ENCODE peak calls at places on chromosomes 13 and 19, in six cellular contexts. V is AG09309, O is progenitor cell of endocrine pancreas, Y is upper lobe of left lung, A is glutamatergic neuron, T is HFFc6. I is an unnamed sample.

GRCh38 chr19:2333027-2333806 is 4.7 kb downstream of the SPPL2B start:
- DNase-seq in V (no peak), T (no peak), Y (no peak), O (no peak), A (peak), I (no peak)

GRCh38 chr19:10270180-10270615 is 722 bp upstream of the ICAM1 start:
- DNase-seq in T (no peak), V (no peak), O (no peak), Y (peak), A (no peak), I (no peak)

GRCh38 chr19:51607920-51608562 is 22.2 kb downstream of the SIGLEC5 start:
- DNase-seq in O (peak), Y (peak), V (peak), T (peak), A (peak), I (no peak)

GRCh38 chr19:48480476-48481190 is 11.5 kb downstream of the CYTH2 start:
- DNase-seq in T (peak), V (no peak), A (peak), Y (no peak), O (no peak), I (no peak)

GRCh38 chr19:6744381-6745288 is 5.2 kb downstream of the TRIP10 start:
- DNase-seq in A (peak), O (no peak), Y (peak), T (peak), V (no peak), I (no peak)

GRCh38 chr13:66835040-66835628 is 395.0 kb downstream of the PCDH9 start:
- DNase-seq in O (no peak), T (no peak), Y (peak), A (peak), V (no peak), I (peak)

GRCh38 chr19:58123354-58123753 is 25.3 kb upstream of the ZSCAN18 start:
- DNase-seq in V (no peak), T (no peak), O (no peak), Y (no peak), A (no peak), I (no peak)

GRCh38 chr13:108924154-108924940 is 294.9 kb downstream of the MYO16 start:
- DNase-seq in T (peak), Y (no peak), O (no peak), A (no peak), V (no peak), I (peak)

GRCh38 chr13:103517066-103517767 is 451.0 kb upstream of the SLC10A2 start:
- DNase-seq in Y (no peak), O (no peak), V (no peak), T (no peak), A (no peak), I (no peak)

GRCh38 chr13:37340911-37341670 is 235.6 kb upstream of the CSNK1A1L start:
- DNase-seq in V (no peak), Y (no peak), A (no peak), O (no peak), T (no peak), I (no peak)

GRCh38 chr13:33372251-33372919 is 86.8 kb upstream of the STARD13 start:
- DNase-seq in Y (no peak), A (no peak), T (no peak), O (no peak), V (no peak), I (no peak)

GRCh38 chr19:50162988-50163387 is at the start of gene IZUMO2:
- DNase-seq in A (peak), O (no peak), T (no peak), Y (no peak), V (no peak), I (no peak)

GRCh38 chr13:107144432-107144831 is 576.5 kb upstream of the ARGLU1 start:
- DNase-seq in O (no peak), T (no peak), V (no peak), A (no peak), Y (no peak), I (no peak)
- TF ChIP-seq CTCF in O (peak), T (peak), V (no peak), A (no peak), Y (no peak), I (peak)

GRCh38 chr13:21429217-21429616 is 29.9 kb downstream of the ZDHHC20 start:
- DNase-seq in V (no peak), A (no peak), Y (no peak), T (no peak), O (no peak), I (no peak)

GRCh38 chr13:21426238-21426637 is 32.9 kb downstream of the ZDHHC20 start:
- DNase-seq in V (no peak), Y (no peak), T (no peak), O (no peak), A (no peak), I (no peak)

DNA sequence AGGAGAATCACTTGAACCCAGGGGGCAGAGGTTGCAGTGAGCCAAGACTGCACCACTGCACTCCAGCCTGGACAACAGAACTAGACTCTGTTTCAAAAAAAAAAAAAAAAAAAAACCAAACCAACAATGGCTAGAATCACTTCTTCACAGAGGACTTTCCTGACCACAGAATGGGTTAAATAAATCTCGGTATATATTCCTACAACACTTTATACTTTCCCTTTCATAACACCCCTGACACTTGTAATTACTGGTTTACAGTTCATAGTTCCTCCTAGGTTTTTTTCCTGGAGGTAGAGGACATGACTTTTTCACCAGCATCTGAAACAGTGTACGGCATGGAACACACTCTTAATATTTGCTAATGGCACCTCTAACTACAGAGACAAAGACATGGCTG is 31.4 kb downstream of the ZDHHC20 start:
- DNase-seq in Y (no peak), A (no peak), V (no peak), T (no peak), O (no peak), I (no peak)
- TF ChIP-seq CTCF in Y (no peak), A (no peak), V (no peak), T (no peak), O (no peak), I (no peak)

GRCh38 chr19:8835877-8836276 is 3.7 kb downstream of the MBD3L1 start:
- DNase-seq in A (no peak), Y (no peak), V (no peak), O (no peak), T (no peak), I (no peak)

GRCh38 chr19:8831832-8832131 is 322 bp downstream of the ZNF558 start:
- DNase-seq in O (no peak), Y (no peak), T (no peak), V (no peak), A (peak), I (no peak)

GRCh38 chr19:8835446-8835845 is 3.3 kb downstream of the MBD3L1 start:
- DNase-seq in V (no peak), T (no peak), A (no peak), O (no peak), Y (no peak), I (no peak)

GRCh38 chr19:8831373-8831772 is 731 bp downstream of the ZNF558 start:
- DNase-seq in O (no peak), A (no peak), T (no peak), V (no peak), Y (no peak), I (no peak)

DNA sequence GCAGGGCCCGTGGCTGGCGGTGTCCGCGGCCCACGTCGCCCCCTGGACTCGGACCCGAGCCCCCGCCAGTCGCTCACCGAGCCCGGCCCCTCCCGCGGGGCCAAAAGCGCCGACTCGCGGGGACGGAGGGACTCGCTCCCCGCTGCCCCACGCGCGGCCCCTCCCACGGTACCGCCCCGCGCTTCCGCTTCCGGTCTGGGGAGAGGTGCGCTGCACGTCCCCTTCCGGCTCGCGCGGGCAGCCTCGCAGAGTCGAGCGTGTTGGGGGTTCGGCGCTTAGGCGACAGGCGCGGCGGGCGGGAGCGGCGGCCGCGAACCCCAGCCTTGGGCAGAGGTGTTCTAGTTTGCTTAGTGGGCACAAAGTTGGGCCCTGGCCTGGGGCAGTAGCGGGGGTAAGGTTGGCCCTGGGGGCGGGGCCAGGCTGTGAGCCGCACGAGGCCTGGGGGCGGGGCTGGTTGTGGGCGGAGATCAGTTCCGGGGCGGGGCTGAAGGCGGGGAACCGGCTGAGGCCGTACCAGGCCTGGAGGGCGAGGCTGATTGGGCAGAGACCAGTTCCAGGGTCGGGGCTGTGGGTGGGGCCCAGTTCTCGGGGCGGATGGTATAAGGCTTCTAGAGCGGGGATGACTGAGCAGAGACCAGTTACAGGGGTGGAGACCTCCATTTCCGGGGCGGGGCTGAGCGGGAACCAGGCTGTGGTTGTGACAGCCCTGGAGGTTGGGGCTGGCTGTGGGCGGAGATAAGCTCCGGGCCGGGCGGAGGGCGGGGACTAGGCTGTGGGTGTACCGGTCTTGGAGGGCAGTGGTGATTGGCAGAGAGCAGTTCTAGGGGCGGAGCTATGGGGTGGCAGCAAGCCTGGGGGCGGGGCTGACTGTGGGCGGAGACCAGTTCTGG is at the start of the genes MBD3L1 and ZNF558:
- DNase-seq in A (peak), O (peak), V (peak), Y (peak), T (peak), I (peak)
- TF ChIP-seq CTCF in A (no peak), O (no peak), V (no peak), Y (peak), T (peak), I (no peak)

GRCh38 chr13:110907301-110907700 is 7.6 kb downstream of the ANKRD10 start:
- DNase-seq in O (no peak), V (no peak), T (no peak), A (no peak), Y (no peak), I (no peak)
- TF ChIP-seq CTCF in O (no peak), V (no peak), T (no peak), A (no peak), Y (no peak), I (no peak)

GRCh38 chr19:12994701-12995595 is at the start of gene NFIX:
- DNase-seq in Y (peak), A (no peak), V (no peak), O (peak), T (peak), I (no peak)
- TF ChIP-seq CTCF in Y (peak), A (no peak), V (no peak), O (no peak), T (no peak), I (no peak)

DNA sequence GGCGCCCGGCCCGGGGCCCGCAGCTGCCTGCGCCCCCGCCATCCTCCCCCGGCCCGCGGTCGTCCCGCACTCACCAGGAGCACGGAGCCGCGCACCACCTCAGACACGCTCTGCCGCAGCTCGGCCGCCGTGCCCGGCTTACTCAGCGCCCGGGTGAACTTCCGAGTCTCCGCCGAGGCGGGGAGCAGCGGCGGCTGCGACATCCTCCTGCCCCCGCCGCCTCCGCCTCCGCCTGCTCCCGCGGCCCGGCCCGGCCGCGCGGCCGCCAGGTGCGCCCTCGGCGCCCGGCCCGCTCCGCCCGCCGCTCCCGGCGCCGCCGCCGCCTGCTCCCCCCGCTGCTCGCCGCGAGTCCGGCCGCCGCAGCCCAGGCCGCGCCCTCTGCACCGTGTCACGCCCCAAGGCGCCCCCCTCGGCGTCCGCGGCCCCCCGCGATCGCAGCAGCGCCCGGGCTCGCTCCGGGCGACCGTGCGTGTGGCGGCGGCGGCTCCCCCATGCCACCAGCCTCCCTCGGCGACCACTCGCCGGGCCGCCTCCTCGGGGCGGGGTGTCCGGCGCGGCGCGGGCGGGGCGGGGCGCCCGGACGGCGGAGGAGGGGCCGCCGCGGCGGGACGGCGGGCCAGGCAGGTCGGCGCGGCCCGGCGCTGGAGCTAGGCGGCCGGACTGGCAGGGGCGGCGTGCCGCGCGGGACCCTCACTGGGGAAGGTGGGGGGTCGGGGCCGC is 108.4 kb upstream of the DOCK9 start:
- DNase-seq in O (peak), T (peak), A (peak), V (no peak), Y (peak), I (no peak)
- TF ChIP-seq CTCF in O (peak), T (no peak), A (no peak), V (no peak), Y (peak), I (no peak)

GRCh38 chr19:32626969-32627368 is 46.0 kb downstream of the PDCD5 start:
- DNase-seq in Y (no peak), A (no peak), T (no peak), O (no peak), V (no peak), I (no peak)

GRCh38 chr19:32624410-32624809 is 43.4 kb downstream of the PDCD5 start:
- DNase-seq in Y (no peak), O (no peak), V (no peak), A (no peak), T (no peak), I (no peak)

GRCh38 chr19:32627714-32628253 is 46.8 kb downstream of the PDCD5 start:
- DNase-seq in A (no peak), T (no peak), Y (no peak), O (no peak), V (no peak), I (no peak)

GRCh38 chr19:32631381-32631780 is 43.6 kb downstream of the ANKRD27 start:
- DNase-seq in T (no peak), V (no peak), Y (no peak), O (no peak), A (no peak), I (no peak)

DNA sequence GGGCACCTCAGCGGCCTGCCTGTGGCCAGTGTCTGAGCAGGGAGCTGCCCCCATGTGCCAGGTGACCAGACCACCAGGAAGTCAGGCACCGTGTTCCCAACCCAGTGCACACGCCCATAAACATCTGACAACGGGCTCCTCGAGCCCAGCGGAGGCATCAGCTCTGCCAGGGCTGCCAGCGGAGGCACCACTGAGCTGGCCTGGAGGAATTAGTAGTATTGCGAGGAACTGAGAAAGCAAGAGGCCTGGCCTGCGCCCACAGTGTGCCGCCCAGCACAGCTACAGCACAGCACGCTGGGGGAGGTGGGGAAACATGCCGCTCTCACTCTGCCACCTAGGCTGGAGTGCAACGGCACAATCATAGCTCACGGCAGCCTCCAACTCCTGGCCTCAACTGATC is 44.6 kb downstream of the ANKRD27 start:
- DNase-seq in T (no peak), A (no peak), Y (no peak), V (no peak), O (no peak), I (no peak)
- TF ChIP-seq CTCF in T (peak), A (no peak), Y (no peak), V (no peak), O (no peak), I (no peak)

GRCh38 chr13:79547821-79548220 is 66.9 kb downstream of the NDFIP2 start:
- DNase-seq in O (no peak), T (no peak), A (no peak), Y (no peak), V (no peak), I (no peak)

GRCh38 chr13:79549355-79550106 is 68.6 kb downstream of the NDFIP2 start:
- DNase-seq in Y (no peak), A (no peak), V (no peak), T (no peak), O (no peak), I (no peak)

GRCh38 chr13:79547211-79547610 is 66.3 kb downstream of the NDFIP2 start:
- DNase-seq in Y (no peak), A (no peak), V (no peak), T (no peak), O (no peak), I (no peak)

GRCh38 chr13:79543883-79544282 is 62.9 kb downstream of the NDFIP2 start:
- DNase-seq in T (no peak), Y (no peak), V (no peak), O (no peak), A (no peak), I (no peak)

DNA sequence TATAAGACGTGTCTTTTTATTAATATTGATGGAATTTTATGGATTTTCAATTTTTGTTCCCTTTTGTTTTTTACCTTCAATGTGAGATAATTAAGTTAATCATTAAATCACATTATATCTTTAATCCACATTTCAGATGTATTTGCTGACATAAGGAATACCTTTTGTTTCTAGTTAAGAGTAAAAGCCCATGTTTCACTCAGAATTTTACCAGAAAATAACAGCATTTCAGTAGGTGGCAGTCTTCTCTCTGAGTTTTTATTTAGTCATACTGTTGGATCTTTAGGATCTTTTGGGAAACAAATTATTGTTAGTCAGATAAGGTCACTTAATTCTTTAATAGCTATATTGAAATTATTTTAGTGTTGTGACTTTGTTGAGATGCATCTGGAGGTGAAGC is 67.9 kb downstream of the NDFIP2 start:
- DNase-seq in T (peak), V (no peak), Y (no peak), A (no peak), O (no peak), I (no peak)
- TF ChIP-seq CTCF in T (peak), V (peak), Y (no peak), A (no peak), O (peak), I (peak)

GRCh38 chr13:51923983-51924539 is 62.3 kb downstream of the CCDC70 start:
- DNase-seq in Y (no peak), A (no peak), V (no peak), T (no peak), O (no peak), I (no peak)
- TF ChIP-seq CTCF in Y (no peak), A (peak), V (peak), T (peak), O (peak), I (peak)

GRCh38 chr19:38647966-38648788 is 728 bp downstream of the ACTN4 start:
- DNase-seq in A (no peak), T (no peak), V (no peak), Y (no peak), O (no peak), I (no peak)

GRCh38 chr19:38647368-38647965 is at the start of gene ACTN4:
- DNase-seq in O (peak), V (no peak), A (peak), Y (peak), T (peak), I (peak)

GRCh38 chr19:38649305-38650179 is 2.1 kb downstream of the ACTN4 start:
- DNase-seq in A (no peak), O (no peak), Y (peak), V (no peak), T (no peak), I (no peak)

GRCh38 chr19:38650180-38650775 is 2.8 kb downstream of the ACTN4 start:
- DNase-seq in V (no peak), A (no peak), O (no peak), T (no peak), Y (no peak), I (no peak)

GRCh38 chr19:38648789-38649304 is 1.4 kb downstream of the ACTN4 start:
- DNase-seq in A (no peak), Y (no peak), T (no peak), V (no peak), O (no peak), I (no peak)
- TF ChIP-seq CTCF in A (no peak), Y (no peak), T (no peak), V (no peak), O (no peak), I (no peak)

I was measured in retinal pigment epithelial cell.